ENCODE peak calls at places on chromosome X, in four cellular contexts. Q, T, E and H are unnamed samples.
A peak's percentile ranks its signal among the peaks of the same experiment; 100 is the strongest.

GRCh38 chrX:77174680-77175336 is 272.4 kb upstream of the FGF16 start:
- DNase-seq in Q (no peak), T (no peak), E (no peak), H (no peak)

GRCh38 chrX:44303119-44303518 is 40.4 kb downstream of the EFHC2 start:
- DNase-seq in Q (no peak), T (no peak), E (no peak), H (no peak)

GRCh38 chrX:6456196-6456595 is 78.7 kb downstream of the VCX3A start:
- DNase-seq in Q (no peak), T (no peak), E (no peak), H (no peak)

GRCh38 chrX:11558972-11559371 is 106.7 kb downstream of the ARHGAP6 start:
- DNase-seq in Q (peak; percentile 33), T (no peak), E (peak; percentile 17), H (peak; percentile 57)

GRCh38 chrX:13659057-13659456 is 6.1 kb downstream of the TCEANC start:
- DNase-seq in Q (no peak), T (no peak), E (no peak), H (no peak)

GRCh38 chrX:41304178-41304577 is 29.8 kb upstream of the DDX3X start:
- DNase-seq in Q (no peak), T (no peak), E (no peak), H (no peak)

GRCh38 chrX:3052864-3053263 is 11.6 kb downstream of the ARSF start:
- DNase-seq in Q (no peak), T (no peak), E (no peak), H (no peak)

GRCh38 chrX:21972721-21973120 is 32.2 kb downstream of the SMS start:
- DNase-seq in Q (no peak), T (no peak), E (no peak), H (no peak)

GRCh38 chrX:134999469-134999868 is 8.7 kb downstream of the SMIM10 start:
- DNase-seq in Q (no peak), T (peak; percentile 25), E (no peak), H (peak; percentile 25)

GRCh38 chrX:52217494-52218160 is 32.9 kb downstream of the MAGED4 start:
- DNase-seq in Q (no peak), T (peak; percentile 11), E (no peak), H (peak; percentile 0)

DNA sequence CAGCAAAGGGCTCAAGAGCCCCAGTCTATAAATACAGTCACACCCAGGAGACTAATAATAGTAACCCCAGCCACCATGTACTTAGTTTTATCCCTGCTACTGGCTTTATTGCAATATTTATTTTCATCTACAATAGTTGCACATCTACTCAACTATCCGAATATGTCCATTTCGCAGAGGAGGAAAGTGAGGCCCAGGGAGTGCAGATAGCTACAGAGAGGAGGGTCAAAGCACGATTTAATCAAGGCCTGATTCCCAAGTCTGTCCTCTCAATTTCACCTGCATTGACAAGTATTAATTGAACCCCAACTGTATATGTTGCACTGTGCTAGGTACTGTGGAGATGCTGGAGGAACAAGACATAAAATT is 4.0 kb upstream of the PLP2 start:
- DNase-seq in Q (no peak), T (no peak), E (no peak), H (no peak)
- H3K4me1 ChIP-seq in Q (peaks cover 4% of the 10 kb centered on the region), T (peaks cover 11% of the 10 kb centered on the region), E (no peaks in the 10 kb centered on the region), H (no peaks in the 10 kb centered on the region)

DNA sequence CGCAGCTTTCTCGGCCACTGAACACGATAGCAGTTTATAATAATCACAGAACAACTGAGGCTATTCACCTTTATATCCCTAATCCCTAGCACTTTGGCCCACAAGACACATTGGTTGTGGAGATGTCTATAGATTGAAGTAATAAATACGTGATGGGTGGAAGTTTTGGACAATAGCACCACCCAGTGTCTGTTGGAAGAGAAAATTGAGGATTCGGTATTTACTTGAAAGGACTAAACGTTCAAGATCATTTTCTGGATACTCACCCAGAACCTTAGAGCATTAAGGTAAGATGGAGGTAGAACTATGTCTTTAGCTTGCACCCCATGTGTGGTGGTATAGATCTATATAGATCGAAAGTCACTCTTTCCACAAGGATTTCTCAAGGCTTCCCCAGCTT is 792 bp upstream of the TMSB15A start:
- DNase-seq in Q (no peak), T (no peak), E (no peak), H (no peak)
- TF ChIP-seq CTCF in Q (peak; percentile 33), T (peak; percentile 13), E (no peak), H (no peak)

GRCh38 chrX:153343674-153344073 is 9.7 kb downstream of the ZNF275 start:
- DNase-seq in Q (no peak), T (no peak), E (no peak), H (no peak)
- H3K9me3 ChIP-seq in Q (no peaks in the 10 kb centered on the region), T (no peaks in the 10 kb centered on the region), E (no peaks in the 10 kb centered on the region), H (no peaks in the 10 kb centered on the region)

DNA sequence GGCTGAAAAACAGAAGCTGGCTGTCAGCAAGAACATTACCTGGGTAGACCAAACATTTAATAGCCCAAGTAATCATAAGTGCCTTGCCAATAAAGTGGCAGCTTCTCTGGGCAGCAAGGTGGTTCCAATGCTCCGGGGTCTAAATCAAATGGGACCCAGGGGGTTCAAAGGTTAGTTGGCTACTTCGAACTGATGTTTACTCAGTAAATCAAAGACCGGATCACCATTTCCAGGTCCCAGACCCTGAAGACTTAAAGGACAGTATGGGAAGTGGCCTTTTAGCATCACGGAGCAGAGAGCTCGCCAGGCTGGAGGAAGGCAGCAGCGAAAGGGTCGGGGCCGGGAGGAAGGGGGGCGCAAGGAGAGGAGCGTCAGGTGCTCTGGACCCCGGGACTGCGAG is 1.0 kb downstream of the SH3KBP1 start:
- DNase-seq in Q (no peak), T (no peak), E (no peak), H (no peak)
- H3K4me1 ChIP-seq in Q (no peaks in the 10 kb centered on the region), T (no peaks in the 10 kb centered on the region), E (no peaks in the 10 kb centered on the region), H (no peaks in the 10 kb centered on the region)